ENCODE peak calls at places on chromosome 10, in seven cellular contexts. One of them, this sample, is unnamed.

GRCh38 chr10:31041011-31041410 is 9.3 kb upstream of the ZNF438 start:
- DNase-seq in Calu3: no peak
- DNase-seq in EL: peak; percentile 18
- DNase-seq in A549: no peak
- DNase-seq in Kasumi-1: no peak
- DNase-seq in activated T-helper 1 cell treated with Interleukin-2 at 50 U/mL for 16 hours: no peak
- DNase-seq in MM.1S: no peak
- DNase-seq in this sample: no peak

GRCh38 chr10:47378606-47379444 is 5.3 kb downstream of the ZNF488 start:
- DNase-seq in Calu3: no peak
- DNase-seq in EL: no peak
- DNase-seq in A549: no peak
- DNase-seq in Kasumi-1: no peak
- DNase-seq in activated T-helper 1 cell treated with Interleukin-2 at 50 U/mL for 16 hours: no peak
- DNase-seq in MM.1S: no peak
- DNase-seq in this sample: no peak

GRCh38 chr10:116646502-116646901 is 25.7 kb downstream of the PNLIPRP2 start:
- DNase-seq in Calu3: no peak
- DNase-seq in EL: no peak
- DNase-seq in A549: no peak
- DNase-seq in Kasumi-1: no peak
- DNase-seq in activated T-helper 1 cell treated with Interleukin-2 at 50 U/mL for 16 hours: no peak
- DNase-seq in MM.1S: no peak
- DNase-seq in this sample: no peak

GRCh38 chr10:117391436-117392205 is 16.4 kb upstream of the PDZD8 start:
- DNase-seq in Calu3: no peak
- DNase-seq in EL: peak; percentile 26
- DNase-seq in A549: no peak
- DNase-seq in Kasumi-1: no peak
- DNase-seq in activated T-helper 1 cell treated with Interleukin-2 at 50 U/mL for 16 hours: no peak
- DNase-seq in MM.1S: no peak
- DNase-seq in this sample: no peak

GRCh38 chr10:110500515-110500905 is 2.8 kb downstream of the DUSP5 start:
- DNase-seq in Calu3: no peak
- DNase-seq in EL: peak; percentile 86
- DNase-seq in A549: peak; percentile 45
- DNase-seq in Kasumi-1: no peak
- DNase-seq in activated T-helper 1 cell treated with Interleukin-2 at 50 U/mL for 16 hours: no peak
- DNase-seq in MM.1S: peak; percentile 28
- DNase-seq in this sample: no peak

GRCh38 chr10:127524229-127524628 is 24.9 kb upstream of the NPS start:
- DNase-seq in Calu3: no peak
- DNase-seq in EL: no peak
- DNase-seq in A549: peak; percentile 16
- DNase-seq in Kasumi-1: no peak
- DNase-seq in activated T-helper 1 cell treated with Interleukin-2 at 50 U/mL for 16 hours: no peak
- DNase-seq in MM.1S: no peak
- DNase-seq in this sample: peak; percentile 2

GRCh38 chr10:83164134-83164533 is 975.2 kb upstream of the GHITM start:
- DNase-seq in Calu3: no peak
- DNase-seq in EL: no peak
- DNase-seq in A549: no peak
- DNase-seq in Kasumi-1: no peak
- DNase-seq in activated T-helper 1 cell treated with Interleukin-2 at 50 U/mL for 16 hours: no peak
- DNase-seq in MM.1S: no peak
- DNase-seq in this sample: no peak

GRCh38 chr10:7634142-7634894 is 32.4 kb downstream of the ITIH5 start:
- DNase-seq in Calu3: no peak
- DNase-seq in EL: no peak
- DNase-seq in A549: no peak
- DNase-seq in Kasumi-1: no peak
- DNase-seq in activated T-helper 1 cell treated with Interleukin-2 at 50 U/mL for 16 hours: no peak
- DNase-seq in MM.1S: no peak
- DNase-seq in this sample: no peak

GRCh38 chr10:52146766-52147165 is 167.3 kb upstream of the DKK1 start:
- DNase-seq in Calu3: no peak
- DNase-seq in EL: no peak
- DNase-seq in A549: peak; percentile 4
- DNase-seq in Kasumi-1: no peak
- DNase-seq in activated T-helper 1 cell treated with Interleukin-2 at 50 U/mL for 16 hours: no peak
- DNase-seq in MM.1S: no peak
- DNase-seq in this sample: no peak

GRCh38 chr10:92712016-92712889 is 22.5 kb downstream of the HHEX start:
- DNase-seq in Calu3: no peak
- DNase-seq in EL: peak; percentile 66
- DNase-seq in A549: no peak
- DNase-seq in Kasumi-1: peak; percentile 27
- DNase-seq in activated T-helper 1 cell treated with Interleukin-2 at 50 U/mL for 16 hours: no peak
- DNase-seq in MM.1S: no peak
- DNase-seq in this sample: no peak

GRCh38 chr10:105785721-105786120 is 1144.6 kb downstream of the SORCS3 start:
- DNase-seq in Calu3: no peak
- DNase-seq in EL: no peak
- DNase-seq in A549: no peak
- DNase-seq in Kasumi-1: no peak
- DNase-seq in activated T-helper 1 cell treated with Interleukin-2 at 50 U/mL for 16 hours: no peak
- DNase-seq in MM.1S: no peak
- DNase-seq in this sample: no peak

GRCh38 chr10:101968910-101969321 is 87.1 kb downstream of the ARMH3 start:
- DNase-seq in Calu3: no peak
- DNase-seq in EL: no peak
- DNase-seq in A549: no peak
- DNase-seq in Kasumi-1: peak; percentile 52
- DNase-seq in activated T-helper 1 cell treated with Interleukin-2 at 50 U/mL for 16 hours: no peak
- DNase-seq in MM.1S: peak; percentile 53
- DNase-seq in this sample: no peak

GRCh38 chr10:129511086-129511485 is 44.0 kb downstream of the MGMT start:
- DNase-seq in Calu3: no peak
- DNase-seq in EL: no peak
- DNase-seq in A549: no peak
- DNase-seq in Kasumi-1: no peak
- DNase-seq in activated T-helper 1 cell treated with Interleukin-2 at 50 U/mL for 16 hours: no peak
- DNase-seq in MM.1S: no peak
- DNase-seq in this sample: no peak

GRCh38 chr10:45204954-45205775 is 110.2 kb downstream of the OR13A1 start:
- DNase-seq in Calu3: no peak
- DNase-seq in EL: no peak
- DNase-seq in A549: no peak
- DNase-seq in Kasumi-1: no peak
- DNase-seq in activated T-helper 1 cell treated with Interleukin-2 at 50 U/mL for 16 hours: no peak
- DNase-seq in MM.1S: no peak
- DNase-seq in this sample: no peak

GRCh38 chr10:46554166-46554781 is 2.2 kb downstream of the GPRIN2 start:
- DNase-seq in Calu3: no peak
- DNase-seq in EL: no peak
- DNase-seq in A549: no peak
- DNase-seq in Kasumi-1: no peak
- DNase-seq in activated T-helper 1 cell treated with Interleukin-2 at 50 U/mL for 16 hours: no peak
- DNase-seq in MM.1S: no peak
- DNase-seq in this sample: peak; percentile 19

GRCh38 chr10:36591436-36591835 is 534.0 kb upstream of the ANKRD30A start:
- DNase-seq in Calu3: no peak
- DNase-seq in EL: no peak
- DNase-seq in A549: no peak
- DNase-seq in Kasumi-1: no peak
- DNase-seq in activated T-helper 1 cell treated with Interleukin-2 at 50 U/mL for 16 hours: no peak
- DNase-seq in MM.1S: no peak
- DNase-seq in this sample: no peak

GRCh38 chr10:20128796-20129195 is 312.6 kb downstream of the PLXDC2 start:
- DNase-seq in Calu3: no peak
- DNase-seq in EL: no peak
- DNase-seq in A549: no peak
- DNase-seq in Kasumi-1: no peak
- DNase-seq in activated T-helper 1 cell treated with Interleukin-2 at 50 U/mL for 16 hours: no peak
- DNase-seq in MM.1S: no peak
- DNase-seq in this sample: no peak

GRCh38 chr10:20955355-20955893 is 58.3 kb upstream of the NEBL start:
- DNase-seq in Calu3: no peak
- DNase-seq in EL: no peak
- DNase-seq in A549: no peak
- DNase-seq in Kasumi-1: no peak
- DNase-seq in activated T-helper 1 cell treated with Interleukin-2 at 50 U/mL for 16 hours: no peak
- DNase-seq in MM.1S: no peak
- DNase-seq in this sample: no peak

GRCh38 chr10:112565434-112566053 is 118.5 kb downstream of the VTI1A start:
- DNase-seq in Calu3: peak; percentile 49
- DNase-seq in EL: peak; percentile 72
- DNase-seq in A549: peak; percentile 81
- DNase-seq in Kasumi-1: peak; percentile 96
- DNase-seq in activated T-helper 1 cell treated with Interleukin-2 at 50 U/mL for 16 hours: no peak
- DNase-seq in MM.1S: peak; percentile 44
- DNase-seq in this sample: peak; percentile 51

GRCh38 chr10:35341521-35341920 is 5.2 kb downstream of the CCNY start:
- DNase-seq in Calu3: no peak
- DNase-seq in EL: no peak
- DNase-seq in A549: no peak
- DNase-seq in Kasumi-1: no peak
- DNase-seq in activated T-helper 1 cell treated with Interleukin-2 at 50 U/mL for 16 hours: no peak
- DNase-seq in MM.1S: peak; percentile 89
- DNase-seq in this sample: no peak

GRCh38 chr10:133346413-133346812 is 760 bp upstream of the PRAP1 start:
- DNase-seq in Calu3: no peak
- DNase-seq in EL: no peak
- DNase-seq in A549: no peak
- DNase-seq in Kasumi-1: no peak
- DNase-seq in activated T-helper 1 cell treated with Interleukin-2 at 50 U/mL for 16 hours: no peak
- DNase-seq in MM.1S: no peak
- DNase-seq in this sample: no peak

GRCh38 chr10:103765981-103766380 is 89.4 kb downstream of the SH3PXD2A start:
- DNase-seq in Calu3: peak; percentile 47
- DNase-seq in EL: no peak
- DNase-seq in A549: no peak
- DNase-seq in Kasumi-1: no peak
- DNase-seq in activated T-helper 1 cell treated with Interleukin-2 at 50 U/mL for 16 hours: peak; percentile 76
- DNase-seq in MM.1S: peak; percentile 77
- DNase-seq in this sample: no peak

GRCh38 chr10:90337316-90337715 is 520.5 kb downstream of the HTR7 start:
- DNase-seq in Calu3: no peak
- DNase-seq in EL: no peak
- DNase-seq in A549: no peak
- DNase-seq in Kasumi-1: no peak
- DNase-seq in activated T-helper 1 cell treated with Interleukin-2 at 50 U/mL for 16 hours: no peak
- DNase-seq in MM.1S: no peak
- DNase-seq in this sample: no peak

GRCh38 chr10:29877798-29878491 is 181.4 kb downstream of the JCAD start:
- DNase-seq in Calu3: no peak
- DNase-seq in EL: no peak
- DNase-seq in A549: no peak
- DNase-seq in Kasumi-1: no peak
- DNase-seq in activated T-helper 1 cell treated with Interleukin-2 at 50 U/mL for 16 hours: no peak
- DNase-seq in MM.1S: no peak
- DNase-seq in this sample: no peak

GRCh38 chr10:127600479-127600878 is 51.4 kb downstream of the NPS start:
- DNase-seq in Calu3: no peak
- DNase-seq in EL: no peak
- DNase-seq in A549: no peak
- DNase-seq in Kasumi-1: no peak
- DNase-seq in activated T-helper 1 cell treated with Interleukin-2 at 50 U/mL for 16 hours: no peak
- DNase-seq in MM.1S: no peak
- DNase-seq in this sample: no peak

GRCh38 chr10:31554556-31554955 is 235.5 kb downstream of the ZEB1 start:
- DNase-seq in Calu3: no peak
- DNase-seq in EL: peak; percentile 52
- DNase-seq in A549: no peak
- DNase-seq in Kasumi-1: no peak
- DNase-seq in activated T-helper 1 cell treated with Interleukin-2 at 50 U/mL for 16 hours: no peak
- DNase-seq in MM.1S: no peak
- DNase-seq in this sample: no peak

GRCh38 chr10:101303087-101303753 is 50.7 kb upstream of the BTRC start:
- DNase-seq in Calu3: no peak
- DNase-seq in EL: no peak
- DNase-seq in A549: no peak
- DNase-seq in Kasumi-1: no peak
- DNase-seq in activated T-helper 1 cell treated with Interleukin-2 at 50 U/mL for 16 hours: no peak
- DNase-seq in MM.1S: no peak
- DNase-seq in this sample: no peak

GRCh38 chr10:63628526-63629362 is 107.5 kb downstream of the REEP3 start:
- DNase-seq in Calu3: peak; percentile 32
- DNase-seq in EL: peak; percentile 52
- DNase-seq in A549: no peak
- DNase-seq in Kasumi-1: peak; percentile 99
- DNase-seq in activated T-helper 1 cell treated with Interleukin-2 at 50 U/mL for 16 hours: no peak
- DNase-seq in MM.1S: peak; percentile 77
- DNase-seq in this sample: peak; percentile 50

GRCh38 chr10:47031251-47031952 is 120.2 kb downstream of the PTPN20 start:
- DNase-seq in Calu3: no peak
- DNase-seq in EL: peak; percentile 10
- DNase-seq in A549: peak; percentile 29
- DNase-seq in Kasumi-1: no peak
- DNase-seq in activated T-helper 1 cell treated with Interleukin-2 at 50 U/mL for 16 hours: no peak
- DNase-seq in MM.1S: no peak
- DNase-seq in this sample: no peak

GRCh38 chr10:61903184-61903990 is 1.9 kb downstream of the ARID5B start:
- DNase-seq in Calu3: peak; percentile 72
- DNase-seq in EL: peak; percentile 77
- DNase-seq in A549: peak; percentile 25
- DNase-seq in Kasumi-1: peak; percentile 78
- DNase-seq in activated T-helper 1 cell treated with Interleukin-2 at 50 U/mL for 16 hours: peak; percentile 41
- DNase-seq in MM.1S: peak; percentile 82
- DNase-seq in this sample: peak; percentile 73

GRCh38 chr10:55203319-55203718 is 402.3 kb upstream of the PCDH15 start:
- DNase-seq in Calu3: no peak
- DNase-seq in EL: no peak
- DNase-seq in A549: no peak
- DNase-seq in Kasumi-1: no peak
- DNase-seq in activated T-helper 1 cell treated with Interleukin-2 at 50 U/mL for 16 hours: no peak
- DNase-seq in MM.1S: peak; percentile 30
- DNase-seq in this sample: no peak

GRCh38 chr10:108544500-108545120 is 1378.7 kb downstream of the XPNPEP1 start:
- DNase-seq in Calu3: peak; percentile 69
- DNase-seq in EL: peak; percentile 53
- DNase-seq in A549: peak; percentile 51
- DNase-seq in Kasumi-1: peak; percentile 61
- DNase-seq in activated T-helper 1 cell treated with Interleukin-2 at 50 U/mL for 16 hours: no peak
- DNase-seq in MM.1S: peak; percentile 63
- DNase-seq in this sample: peak; percentile 81

GRCh38 chr10:63464402-63465292 is 1.1 kb downstream of the JMJD1C start:
- DNase-seq in Calu3: peak; percentile 79
- DNase-seq in EL: no peak
- DNase-seq in A549: peak; percentile 19
- DNase-seq in Kasumi-1: peak; percentile 60
- DNase-seq in activated T-helper 1 cell treated with Interleukin-2 at 50 U/mL for 16 hours: peak; percentile 14
- DNase-seq in MM.1S: no peak
- DNase-seq in this sample: no peak

GRCh38 chr10:128604025-128604424 is 477.8 kb upstream of the MKI67 start:
- DNase-seq in Calu3: no peak
- DNase-seq in EL: no peak
- DNase-seq in A549: no peak
- DNase-seq in Kasumi-1: no peak
- DNase-seq in activated T-helper 1 cell treated with Interleukin-2 at 50 U/mL for 16 hours: no peak
- DNase-seq in MM.1S: no peak
- DNase-seq in this sample: no peak

GRCh38 chr10:29948971-29949370 is 110.4 kb downstream of the JCAD start:
- DNase-seq in Calu3: peak; percentile 15
- DNase-seq in EL: no peak
- DNase-seq in A549: no peak
- DNase-seq in Kasumi-1: no peak
- DNase-seq in activated T-helper 1 cell treated with Interleukin-2 at 50 U/mL for 16 hours: no peak
- DNase-seq in MM.1S: peak; percentile 78
- DNase-seq in this sample: no peak

GRCh38 chr10:128662520-128662919 is 536.3 kb upstream of the MKI67 start:
- DNase-seq in Calu3: no peak
- DNase-seq in EL: no peak
- DNase-seq in A549: no peak
- DNase-seq in Kasumi-1: no peak
- DNase-seq in activated T-helper 1 cell treated with Interleukin-2 at 50 U/mL for 16 hours: no peak
- DNase-seq in MM.1S: no peak
- DNase-seq in this sample: no peak

GRCh38 chr10:122981066-122981464 is 864 bp downstream of the PSTK start:
- DNase-seq in Calu3: peak; percentile 3
- DNase-seq in EL: peak; percentile 50
- DNase-seq in A549: peak; percentile 67
- DNase-seq in Kasumi-1: peak; percentile 90
- DNase-seq in activated T-helper 1 cell treated with Interleukin-2 at 50 U/mL for 16 hours: no peak
- DNase-seq in MM.1S: peak; percentile 46
- DNase-seq in this sample: no peak

GRCh38 chr10:33428706-33429105 is 94.2 kb upstream of the NRP1 start:
- DNase-seq in Calu3: no peak
- DNase-seq in EL: no peak
- DNase-seq in A549: no peak
- DNase-seq in Kasumi-1: no peak
- DNase-seq in activated T-helper 1 cell treated with Interleukin-2 at 50 U/mL for 16 hours: no peak
- DNase-seq in MM.1S: no peak
- DNase-seq in this sample: no peak